ENCODE peak calls at places on chromosome 3, in nine cellular contexts. D is G401; Q is H7; J is stimulated activated CD4-positive, alpha-beta T cell treated with anti-CD3 and anti-CD28 coated beads, Interleukin-4, amount 100 ng/mL, for 1 hour; K is mesenchymal stem cell; F is heart left ventricle; L is activated T-helper 1 cell treated with anti-CD3 and anti-CD28 coated beads, Interleukin-2, amount 50 U/mL, for 16 hours; S is CD8-positive, alpha-beta T cell; X is kidney tubule cell. W is an unnamed sample.

GRCh38 chr3:157595259-157595658 is 92.0 kb upstream of the VEPH1 start:
- DNase-seq in S (no peak), K (no peak), J (no peak), L (no peak), D (no peak), X (no peak), F (no peak), Q (no peak), W (no peak)

GRCh38 chr3:51378075-51378474 is 7.0 kb upstream of the MANF start:
- DNase-seq in J (no peak), X (no peak), Q (no peak), S (no peak), D (no peak), L (no peak), K (no peak), F (no peak), W (no peak)

GRCh38 chr3:15794303-15794771 is 3.4 kb downstream of the ANKRD28 start:
- DNase-seq in Q (no peak), L (no peak), S (no peak), D (peak), X (peak), J (no peak), K (peak), F (no peak), W (no peak)

GRCh38 chr3:11810276-11810675 is 36.4 kb downstream of the TAMM41 start:
- DNase-seq in S (no peak), L (no peak), Q (no peak), D (no peak), F (no peak), J (no peak), X (no peak), K (peak), W (no peak)

GRCh38 chr3:141875893-141876380 is 506 bp upstream of the ATP1B3 start:
- DNase-seq in D (peak), K (peak), Q (peak), S (no peak), F (peak), J (no peak), L (peak), X (no peak), W (no peak)

GRCh38 chr3:119294889-119295769 is 946 bp downstream of the ARHGAP31 start:
- DNase-seq in X (peak), D (no peak), F (peak), Q (peak), S (peak), L (peak), K (peak), J (peak), W (no peak)

GRCh38 chr3:63762180-63762579 is 56.9 kb upstream of the C3orf49 start:
- DNase-seq in D (no peak), F (no peak), Q (no peak), J (no peak), X (no peak), S (no peak), L (no peak), K (no peak), W (no peak)

GRCh38 chr3:153158961-153159735 is 2.9 kb upstream of the RAP2B start:
- DNase-seq in Q (no peak), X (peak), J (no peak), L (no peak), K (no peak), D (no peak), F (no peak), S (no peak), W (no peak)

GRCh38 chr3:166324401-166324800 is 487.2 kb upstream of the BCHE start:
- DNase-seq in F (no peak), J (no peak), D (no peak), S (no peak), Q (no peak), X (no peak), K (no peak), L (no peak), W (no peak)

GRCh38 chr3:109137766-109138165 is 1.2 kb downstream of the C3orf85 start:
- DNase-seq in F (no peak), X (peak), D (no peak), J (no peak), K (no peak), Q (peak), L (no peak), S (no peak), W (no peak)

GRCh38 chr3:146161725-146162047 is 702 bp upstream of the PLOD2 start:
- DNase-seq in F (no peak), X (no peak), L (no peak), Q (no peak), J (no peak), K (peak), S (no peak), D (peak), W (no peak)

GRCh38 chr3:128996200-128996599 is 2.3 kb upstream of the CFAP92 start:
- DNase-seq in F (no peak), S (no peak), X (no peak), J (no peak), D (no peak), K (no peak), L (no peak), Q (no peak), W (no peak)

GRCh38 chr3:167241048-167241845 is 138.8 kb downstream of the ZBBX start:
- DNase-seq in K (no peak), X (no peak), D (no peak), F (no peak), S (no peak), J (no peak), Q (peak), L (no peak), W (no peak)

GRCh38 chr3:44104668-44105321 is 136.9 kb upstream of the TOPAZ1 start:
- DNase-seq in S (no peak), Q (no peak), D (no peak), F (no peak), J (peak), K (peak), L (no peak), X (peak), W (no peak)

GRCh38 chr3:175743733-175744400 is 884.7 kb downstream of the NAALADL2 start:
- DNase-seq in J (no peak), D (no peak), Q (no peak), L (no peak), F (no peak), S (no peak), X (peak), K (peak), W (no peak)

GRCh38 chr3:186413615-186414415 is 51.8 kb upstream of the DGKG start:
- DNase-seq in K (peak), X (peak), Q (no peak), D (peak), L (no peak), J (peak), F (no peak), S (no peak), W (peak)

GRCh38 chr3:120182613-120183524 is 88.6 kb upstream of the GSK3B start:
- DNase-seq in F (no peak), Q (no peak), D (no peak), S (peak), L (no peak), X (peak), J (no peak), K (peak), W (no peak)

GRCh38 chr3:69031635-69032034 is 18.2 kb upstream of the EOGT start:
- DNase-seq in Q (no peak), X (no peak), K (no peak), S (no peak), J (no peak), D (no peak), F (no peak), L (no peak), W (no peak)

GRCh38 chr3:132787616-132788015 is 65.4 kb upstream of the NPHP3 start:
- DNase-seq in Q (no peak), S (no peak), J (no peak), K (peak), F (no peak), X (no peak), L (no peak), D (no peak), W (no peak)

GRCh38 chr3:169966951-169967915 is 626 bp downstream of the SEC62 start:
- DNase-seq in S (no peak), L (no peak), F (peak), X (peak), D (peak), J (peak), K (peak), Q (peak), W (peak)

GRCh38 chr3:175338775-175339535 is 479.8 kb downstream of the NAALADL2 start:
- DNase-seq in K (peak), F (no peak), D (no peak), S (no peak), Q (no peak), X (peak), J (no peak), L (no peak), W (no peak)

GRCh38 chr3:60064210-60065178 is 1014.7 kb upstream of the CFAP20DC start:
- DNase-seq in Q (no peak), L (no peak), K (peak), D (no peak), X (peak), S (no peak), J (no peak), F (no peak), W (no peak)

GRCh38 chr3:71890356-71890931 is 105.5 kb upstream of the PROK2 start:
- DNase-seq in K (no peak), S (no peak), Q (no peak), X (no peak), J (no peak), D (no peak), F (no peak), L (no peak), W (no peak)

GRCh38 chr3:46110701-46111493 is 83.6 kb upstream of the XCR1 start:
- DNase-seq in F (no peak), D (peak), L (no peak), Q (no peak), J (no peak), S (no peak), X (peak), K (peak), W (no peak)

GRCh38 chr3:178504128-178504527 is 32.1 kb upstream of the KCNMB2 start:
- DNase-seq in K (no peak), L (no peak), S (no peak), X (no peak), F (no peak), D (no peak), Q (no peak), J (no peak), W (no peak)

GRCh38 chr3:31724681-31725080 is 192.0 kb downstream of the STT3B start:
- DNase-seq in K (peak), X (peak), F (no peak), J (no peak), L (no peak), D (no peak), Q (peak), S (no peak), W (no peak)

GRCh38 chr3:39383190-39383912 is at the start of gene SLC25A38:
- DNase-seq in X (peak), S (peak), J (peak), L (peak), K (peak), F (peak), Q (peak), D (peak), W (peak)

GRCh38 chr3:50600141-50600753 is 11.3 kb downstream of the CISH start:
- DNase-seq in L (no peak), J (no peak), S (no peak), Q (no peak), D (no peak), X (no peak), K (no peak), F (no peak), W (no peak)

GRCh38 chr3:30681276-30682211 is 75.1 kb downstream of the TGFBR2 start:
- DNase-seq in F (peak), D (no peak), X (peak), Q (peak), L (no peak), J (no peak), S (no peak), K (peak), W (no peak)